ENCODE peak calls at places on chromosome 19, in five cellular contexts. S is Caco-2, O is uterus, N is thoracic aorta, M is IMR-90. A is an unnamed sample.

GRCh38 chr19:17777840-17778620 is 16.9 kb upstream of the B3GNT3 start:
- DNase-seq in S (peak; percentile 43), O (no peak), N (no peak), M (peak; percentile 10), A (peak; percentile 50)

GRCh38 chr19:44752816-44753618 is 4.5 kb downstream of the BCL3 start:
- DNase-seq in S (peak; percentile 45), O (peak; percentile 84), N (peak; percentile 80), M (peak; percentile 99), A (peak; percentile 90)

GRCh38 chr19:33477781-33478180 is 43.8 kb downstream of the PEPD start:
- DNase-seq in S (no peak), O (no peak), N (no peak), M (peak; percentile 21), A (no peak)

GRCh38 chr19:46489445-46490272 is 6.0 kb downstream of the PNMA8B start:
- DNase-seq in S (no peak), O (peak; percentile 42), N (peak; percentile 57), M (peak; percentile 62), A (peak; percentile 55)

GRCh38 chr19:46350758-46351159 is 3.9 kb downstream of the PPP5C start:
- DNase-seq in S (no peak), O (no peak), N (no peak), M (no peak), A (no peak)

GRCh38 chr19:22286151-22286810 is at the start of gene ZNF729:
- DNase-seq in S (no peak), O (no peak), N (no peak), M (no peak), A (no peak)

GRCh38 chr19:15300533-15301194 is 31.7 kb downstream of the BRD4 start:
- DNase-seq in S (no peak), O (no peak), N (no peak), M (peak; percentile 88), A (no peak)

GRCh38 chr19:2841858-2842574 is 741 bp downstream of the ZNF555 start:
- DNase-seq in S (peak; percentile 15), O (no peak), N (no peak), M (no peak), A (peak; percentile 16)

GRCh38 chr19:13825489-13826475 is 30.5 kb downstream of the ZSWIM4 start:
- DNase-seq in S (peak; percentile 43), O (no peak), N (no peak), M (no peak), A (no peak)

GRCh38 chr19:49116544-49116943 is 2.4 kb downstream of the LIN7B start:
- DNase-seq in S (no peak), O (no peak), N (no peak), M (no peak), A (peak; percentile 57)

GRCh38 chr19:16066611-16067104 is 9.6 kb upstream of the TPM4 start:
- DNase-seq in S (peak; percentile 70), O (peak; percentile 65), N (no peak), M (peak; percentile 76), A (no peak)

GRCh38 chr19:38284422-38284821 is 19.6 kb upstream of the C19orf33 start:
- DNase-seq in S (no peak), O (no peak), N (no peak), M (no peak), A (no peak)

GRCh38 chr19:50173144-50173543 is 10.1 kb upstream of the IZUMO2 start:
- DNase-seq in S (peak; percentile 34), O (no peak), N (no peak), M (no peak), A (no peak)

DNA sequence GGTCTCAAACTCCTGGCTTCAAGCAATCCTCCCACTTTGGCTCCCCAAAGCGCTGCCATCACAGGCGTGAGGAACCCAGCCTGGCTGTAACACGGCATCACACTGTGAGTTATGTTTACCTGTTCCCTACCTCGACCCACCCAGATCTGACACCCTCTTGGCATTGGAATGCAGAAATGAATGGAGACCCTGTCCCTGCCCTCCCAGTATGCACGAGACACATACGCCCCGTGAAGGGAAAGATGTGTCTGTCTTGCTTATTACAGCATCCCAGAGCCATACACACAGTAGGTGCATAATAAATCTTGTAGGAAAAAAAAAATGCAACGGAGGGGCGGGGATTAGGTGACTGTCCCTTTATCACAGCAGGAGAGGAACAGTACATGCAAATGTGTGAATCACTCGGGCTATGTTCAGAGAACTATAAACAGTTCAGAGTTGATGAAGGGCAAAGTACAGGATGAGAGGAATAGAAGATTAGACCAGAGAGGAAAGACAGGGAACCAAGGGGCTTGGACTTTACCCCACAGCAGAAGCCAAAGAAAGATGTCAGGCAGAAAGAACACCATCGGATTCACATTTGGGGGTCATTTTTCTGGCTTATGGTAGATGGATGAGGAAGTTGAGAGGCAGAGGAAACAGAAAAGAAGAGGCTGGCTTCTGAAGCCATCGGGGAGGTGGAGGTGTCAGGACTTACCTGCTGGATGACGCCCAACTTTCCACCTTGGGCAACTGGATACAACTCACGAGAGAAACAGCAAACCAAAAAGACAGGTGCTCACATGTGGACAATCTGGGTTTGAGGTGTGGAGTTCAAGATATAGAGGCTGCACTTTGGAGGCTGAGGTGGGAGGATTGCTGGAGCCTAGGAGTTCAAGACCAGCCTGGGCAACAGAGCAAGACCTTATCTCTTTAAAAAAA is 94.3 kb downstream of the INSR start:
- DNase-seq in S (peak; percentile 65), O (no peak), N (no peak), M (peak; percentile 17), A (no peak)
- H3K4me1 ChIP-seq in S (peaks cover 26% of the 10 kb centered on the region), O (no peaks in the 10 kb centered on the region), N (peaks cover 17% of the 10 kb centered on the region), M (no peaks in the 10 kb centered on the region), A (peaks cover 41% of the 10 kb centered on the region)

GRCh38 chr19:5440299-5440698 is 14.9 kb upstream of the ZNRF4 start:
- DNase-seq in S (no peak), O (no peak), N (no peak), M (no peak), A (no peak)
- H3K4me1 ChIP-seq in S (no peaks in the 10 kb centered on the region), O (no peaks in the 10 kb centered on the region), N (no peaks in the 10 kb centered on the region), M (peaks cover 7% of the 10 kb centered on the region), A (no peaks in the 10 kb centered on the region)

DNA sequence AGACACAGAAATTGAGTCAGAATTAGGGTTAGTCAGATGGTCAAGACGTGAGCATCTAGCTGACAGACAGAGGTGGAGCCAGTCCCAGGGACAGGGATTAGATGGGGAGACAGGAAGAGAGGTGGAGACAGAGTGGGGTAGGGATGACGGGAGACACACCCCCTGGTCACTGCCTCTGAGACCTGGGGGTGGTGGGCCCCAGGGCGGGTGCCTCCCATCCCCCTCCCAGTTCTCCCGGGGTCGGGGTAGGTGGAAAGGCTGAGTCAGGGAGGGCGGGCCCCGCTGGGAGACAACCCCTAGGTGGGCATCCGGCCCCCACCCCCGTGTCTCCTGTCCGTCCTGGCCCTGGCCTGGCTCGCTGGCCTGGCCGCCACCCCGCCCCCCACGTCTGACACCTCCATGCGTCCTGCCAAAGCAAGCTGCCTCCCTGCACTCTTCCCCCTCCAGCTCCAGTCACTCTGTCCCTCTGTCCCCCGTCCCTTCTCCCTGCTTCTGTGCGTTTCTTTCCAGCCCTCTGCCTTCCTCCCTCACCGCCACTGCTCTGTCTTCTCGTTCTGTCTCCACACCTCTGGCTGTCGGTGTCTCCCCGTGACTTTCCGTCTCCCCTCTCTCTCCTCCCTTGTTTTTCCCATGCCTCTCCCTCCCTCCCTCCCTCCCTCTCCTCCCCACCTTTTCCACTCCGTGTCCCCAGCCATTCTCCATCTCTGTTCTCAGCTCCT is 15.1 kb downstream of the CCDC97 start:
- DNase-seq in S (peak; percentile 28), O (peak; percentile 88), N (peak; percentile 66), M (peak; percentile 90), A (peak; percentile 77)
- H3K4me1 ChIP-seq in S (peaks cover 43% of the 10 kb centered on the region), O (peaks cover 46% of the 10 kb centered on the region), N (peaks cover 59% of the 10 kb centered on the region), M (peaks cover 63% of the 10 kb centered on the region), A (peaks cover 87% of the 10 kb centered on the region)

GRCh38 chr19:1254081-1254527 is 5.7 kb downstream of the MIDN start:
- DNase-seq in S (no peak), O (peak; percentile 67), N (no peak), M (no peak), A (no peak)
- H3K4me1 ChIP-seq in S (peaks cover 42% of the 10 kb centered on the region), O (peaks cover 40% of the 10 kb centered on the region), N (peaks cover 58% of the 10 kb centered on the region), M (peaks cover 35% of the 10 kb centered on the region), A (peaks cover 90% of the 10 kb centered on the region)

A was measured in left ventricle myocardium inferior.